ENCODE peak calls at places on chromosomes 5 and 9, in ten cellular contexts. C is left ventricle myocardium inferior, M is lung, G is thyroid gland, H is heart right ventricle, X is colonic mucosa, U is mammary epithelial cell, Y is HCT116, D is BJ, F is stomach. J is an unnamed sample.

GRCh38 chr9:33867747-33868429 is 50.9 kb downstream of the UBE2R2 start:
- DNase-seq in H (peak; percentile 54), G (no peak), Y (no peak), M (peak; percentile 33), X (peak; percentile 35), D (peak; percentile 36), C (peak; percentile 66), U (no peak), F (no peak), J (no peak)

GRCh38 chr9:71765693-71766092 is 2.6 kb downstream of the CEMIP2 start:
- DNase-seq in H (no peak), Y (no peak), M (no peak), U (peak; percentile 76), C (no peak), G (no peak), D (no peak), F (no peak), X (peak; percentile 26), J (peak; percentile 94)

GRCh38 chr5:142486581-142486980 is 161.8 kb upstream of the SPRY4 start:
- DNase-seq in H (no peak), D (no peak), X (no peak), M (no peak), C (no peak), U (no peak), Y (no peak), G (no peak), F (no peak), J (peak; percentile 67)

GRCh38 chr5:164504141-164504772 is 998.8 kb downstream of the MAT2B start:
- DNase-seq in U (peak; percentile 34), D (no peak), X (peak; percentile 37), G (peak; percentile 43), Y (peak; percentile 4), M (peak; percentile 38), H (peak; percentile 34), F (peak; percentile 36), C (no peak), J (peak; percentile 41)

GRCh38 chr9:18796871-18797270 is 236.1 kb downstream of the SAXO1 start:
- DNase-seq in F (no peak), X (no peak), Y (no peak), H (no peak), U (no peak), D (no peak), M (no peak), C (no peak), G (no peak), J (no peak)

GRCh38 chr5:132830436-132831094 is at the start of gene SHROOM1:
- DNase-seq in H (peak; percentile 71), Y (peak; percentile 44), F (peak; percentile 80), M (peak; percentile 73), G (peak; percentile 74), X (peak; percentile 78), U (peak; percentile 48), C (peak; percentile 69), D (no peak), J (no peak)

GRCh38 chr5:116137544-116138378 is 52.9 kb downstream of the COMMD10 start:
- DNase-seq in U (peak; percentile 27), F (no peak), M (no peak), X (no peak), D (no peak), Y (peak; percentile 41), G (no peak), C (no peak), H (peak; percentile 10), J (peak; percentile 50)

GRCh38 chr9:109230277-109230676 is 63.2 kb upstream of the FRRS1L start:
- DNase-seq in C (no peak), G (no peak), M (no peak), U (no peak), F (no peak), H (no peak), Y (no peak), D (no peak), X (no peak), J (no peak)

GRCh38 chr5:37198842-37199241 is 50.3 kb downstream of the CPLANE1 start:
- DNase-seq in H (no peak), F (no peak), X (no peak), Y (no peak), U (no peak), M (no peak), C (no peak), D (no peak), G (no peak), J (peak; percentile 15)

GRCh38 chr5:142143878-142144277 is 35.3 kb downstream of the NDFIP1 start:
- DNase-seq in Y (peak; percentile 32), F (no peak), H (no peak), M (no peak), D (no peak), C (no peak), U (peak; percentile 13), G (no peak), X (no peak), J (peak; percentile 49)

GRCh38 chr9:134226221-134226930 is 62.0 kb upstream of the RNU6ATAC start:
- DNase-seq in H (no peak), M (no peak), Y (no peak), U (no peak), X (peak; percentile 43), G (peak; percentile 84), C (peak; percentile 15), F (peak; percentile 37), D (no peak), J (no peak)

GRCh38 chr5:100479079-100479688 is 56.0 kb upstream of the FAM174A start:
- DNase-seq in F (no peak), G (no peak), U (peak; percentile 50), C (no peak), H (no peak), Y (peak; percentile 43), M (no peak), X (no peak), D (no peak), J (peak; percentile 55)
- TF ChIP-seq CTCF in F (peak; percentile 20), G (peak; percentile 55), U (peak; percentile 87), C (peak; percentile 49), H (no peak), Y (peak; percentile 57), M (peak; percentile 8), X (no peak), D (peak; percentile 24), J (peak; percentile 64)

GRCh38 chr9:69147041-69147834 is 26.8 kb upstream of the TJP2 start:
- DNase-seq in H (no peak), U (no peak), D (no peak), X (no peak), C (no peak), M (no peak), F (no peak), G (no peak), Y (no peak), J (no peak)

GRCh38 chr9:69145148-69145547 is 28.9 kb upstream of the TJP2 start:
- DNase-seq in X (no peak), Y (no peak), G (no peak), U (no peak), D (peak; percentile 86), H (no peak), C (no peak), M (no peak), F (no peak), J (no peak)

GRCh38 chr9:69153707-69154521 is 20.2 kb upstream of the TJP2 start:
- DNase-seq in C (no peak), H (no peak), U (no peak), F (no peak), X (no peak), D (no peak), Y (no peak), G (peak; percentile 66), M (peak; percentile 45), J (no peak)

GRCh38 chr9:69151506-69151905 is 22.6 kb upstream of the TJP2 start:
- DNase-seq in X (no peak), C (no peak), G (peak; percentile 41), H (no peak), U (no peak), F (no peak), Y (no peak), D (no peak), M (no peak), J (no peak)

DNA sequence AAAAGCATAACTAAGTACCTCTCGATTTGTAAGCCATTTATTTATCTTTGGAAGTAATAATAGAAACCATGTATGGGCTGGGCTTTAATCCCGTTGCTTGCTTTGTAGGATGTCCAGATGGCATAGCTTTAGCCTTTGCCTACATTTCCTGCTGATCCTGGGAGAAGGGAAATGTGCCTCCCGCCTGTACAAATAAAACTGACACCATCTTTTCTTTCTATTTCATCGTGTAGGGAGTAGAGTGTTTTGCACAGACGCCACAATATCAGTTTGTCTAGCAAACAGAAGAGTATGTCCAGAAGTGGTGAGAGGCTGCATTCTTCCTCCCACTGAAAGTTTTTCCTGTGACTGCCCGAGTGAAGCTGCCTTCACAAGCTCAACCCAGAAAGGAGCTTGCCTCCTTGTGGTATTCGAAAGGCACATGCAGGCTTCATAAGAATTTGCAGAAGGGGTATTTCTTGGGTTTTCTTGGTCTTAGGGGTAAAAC is 24.7 kb upstream of the TJP2 start:
- DNase-seq in U (peak; percentile 42), Y (no peak), M (no peak), H (peak; percentile 28), G (peak; percentile 74), D (no peak), F (no peak), C (no peak), X (no peak), J (peak; percentile 58)
- H3K4me3 ChIP-seq in U (peak overlapping the region; percentile 4), Y (no peak overlapping the region), M (no peak overlapping the region), H (no peak overlapping the region), G (no peak overlapping the region), D (peak overlapping the region; percentile 9), F (no peak overlapping the region), C (peak overlapping the region; percentile 32), X (no peak overlapping the region), J (no peak overlapping the region)

DNA sequence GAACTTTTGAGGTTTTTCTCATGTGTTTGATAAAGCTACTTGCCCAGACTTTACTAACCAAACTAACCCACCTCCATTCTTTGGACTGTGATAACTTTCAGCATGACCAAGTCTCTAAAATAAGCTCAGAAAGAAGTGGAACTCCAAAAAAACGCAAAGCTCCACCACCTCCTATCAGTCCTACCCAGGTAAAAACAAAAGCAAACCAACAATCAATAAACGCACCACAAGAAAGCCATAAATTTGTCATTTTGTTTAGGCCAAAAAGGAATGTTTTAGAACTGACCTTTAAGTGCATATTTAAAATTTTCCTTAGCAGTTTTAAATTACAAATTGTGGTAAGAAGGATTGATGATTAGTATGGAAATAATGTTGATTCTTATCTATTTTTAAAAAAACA is 25.5 kb upstream of the TTC23L start:
- DNase-seq in D (no peak), M (no peak), H (no peak), F (no peak), U (no peak), C (no peak), G (no peak), Y (no peak), X (no peak), J (no peak)
- H3K36me3 ChIP-seq in D (peaks cover 5% of the 10 kb centered on the region), M (no peaks in the 10 kb centered on the region), H (no peaks in the 10 kb centered on the region), F (peaks cover 5% of the 10 kb centered on the region), U (peaks cover 21% of the 10 kb centered on the region), C (peaks cover 8% of the 10 kb centered on the region), G (no peaks in the 10 kb centered on the region), Y (no peaks in the 10 kb centered on the region), X (no peaks in the 10 kb centered on the region), J (no peaks in the 10 kb centered on the region)

DNA sequence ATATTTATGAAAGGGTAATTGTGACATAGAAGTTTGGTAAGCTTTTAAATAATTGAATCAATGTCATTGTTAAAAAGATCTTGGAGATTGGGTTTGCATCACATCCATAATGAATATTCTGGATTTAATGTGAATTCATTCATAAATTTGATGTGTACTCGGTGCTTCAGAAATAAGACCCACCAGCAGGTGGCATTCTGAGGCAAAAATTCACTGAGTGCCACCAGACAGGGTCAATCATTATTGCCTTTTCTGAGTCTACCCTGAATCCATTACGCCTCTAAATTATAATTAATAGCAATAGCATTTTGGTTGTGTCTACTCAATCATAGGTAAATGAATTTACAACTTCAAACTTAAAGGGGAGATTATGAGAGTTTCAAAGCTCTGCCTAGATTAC is 1.0 kb downstream of the TRPC7 start:
- DNase-seq in F (no peak), Y (no peak), U (no peak), M (no peak), H (no peak), C (no peak), G (no peak), X (no peak), D (no peak), J (no peak)
- TF ChIP-seq CTCF in F (no peak), Y (peak; percentile 51), U (peak; percentile 53), M (no peak), H (no peak), C (no peak), G (no peak), X (no peak), D (peak; percentile 34), J (peak; percentile 35)

J was measured in bronchial epithelial cell.